ENCODE peak calls at places on chromosomes 7 and 10, in eight cellular contexts. J is A549, B is uterus, U is GM13976, X is lung, W is PC-3, T is fibroblast of villous mesenchyme, C is left ventricle myocardium inferior. H is an unnamed sample.

GRCh38 chr7:70694357-70694908 is 437.5 kb upstream of the GALNT17 start:
- DNase-seq in J (peak), B (peak), U (peak), X (peak), W (no peak), T (peak), C (peak), H (peak)

GRCh38 chr7:537911-538634 is 18.4 kb upstream of the PDGFA start:
- DNase-seq in J (peak), B (peak), U (no peak), X (peak), W (peak), T (peak), C (peak), H (no peak)

GRCh38 chr7:19772858-19773337 is 519 bp downstream of the TMEM196 start:
- DNase-seq in J (peak), B (peak), U (peak), X (no peak), W (peak), T (peak), C (no peak), H (no peak)

GRCh38 chr7:55249332-55249731 is 115.8 kb upstream of the LANCL2 start:
- DNase-seq in J (no peak), B (no peak), U (no peak), X (peak), W (no peak), T (peak), C (no peak), H (no peak)

GRCh38 chr7:87317691-87318245 is 27.7 kb upstream of the CROT start:
- DNase-seq in J (no peak), B (no peak), U (no peak), X (no peak), W (no peak), T (no peak), C (no peak), H (no peak)

GRCh38 chr10:3749597-3750351 is 35.2 kb downstream of the KLF6 start:
- DNase-seq in J (no peak), B (peak), U (peak), X (no peak), W (no peak), T (peak), C (peak), H (no peak)

GRCh38 chr10:132027423-132027983 is 38.2 kb upstream of the JAKMIP3 start:
- DNase-seq in J (no peak), B (no peak), U (no peak), X (no peak), W (peak), T (peak), C (no peak), H (no peak)

GRCh38 chr10:8138471-8138870 is 84.0 kb downstream of the GATA3 start:
- DNase-seq in J (no peak), B (no peak), U (no peak), X (no peak), W (peak), T (no peak), C (no peak), H (no peak)

GRCh38 chr7:44383566-44383965 is 58.2 kb upstream of the CAMK2B start:
- DNase-seq in J (no peak), B (no peak), U (no peak), X (no peak), W (peak), T (peak), C (no peak), H (no peak)

GRCh38 chr7:156220701-156221100 is 408.4 kb upstream of the SHH start:
- DNase-seq in J (no peak), B (no peak), U (no peak), X (no peak), W (no peak), T (no peak), C (no peak), H (no peak)

GRCh38 chr10:62885656-62886461 is 69.7 kb upstream of the EGR2 start:
- DNase-seq in J (peak), B (no peak), U (no peak), X (no peak), W (peak), T (peak), C (no peak), H (no peak)

GRCh38 chr7:4729266-4729665 is 46.2 kb upstream of the AP5Z1 start:
- DNase-seq in J (no peak), B (no peak), U (no peak), X (no peak), W (no peak), T (no peak), C (no peak), H (no peak)

GRCh38 chr7:51029586-51030230 is 247.0 kb upstream of the GRB10 start:
- DNase-seq in J (no peak), B (no peak), U (no peak), X (no peak), W (peak), T (peak), C (no peak), H (no peak)

GRCh38 chr10:119395287-119396007 is 147.1 kb downstream of the RGS10 start:
- DNase-seq in J (no peak), B (no peak), U (peak), X (peak), W (no peak), T (peak), C (peak), H (no peak)

GRCh38 chr10:95287281-95287680 is 3.5 kb downstream of the PDLIM1 start:
- DNase-seq in J (no peak), B (no peak), U (no peak), X (no peak), W (no peak), T (peak), C (no peak), H (no peak)

GRCh38 chr10:88542522-88542921 is 40.6 kb downstream of the RNLS start:
- DNase-seq in J (no peak), B (peak), U (no peak), X (no peak), W (no peak), T (no peak), C (no peak), H (no peak)

GRCh38 chr7:78173192-78173591 is 374.6 kb downstream of the PHTF2 start:
- DNase-seq in J (no peak), B (no peak), U (no peak), X (no peak), W (no peak), T (no peak), C (no peak), H (no peak)

GRCh38 chr7:19116121-19117080 is 1.0 kb downstream of the TWIST1 start:
- DNase-seq in J (peak), B (peak), U (no peak), X (no peak), W (peak), T (peak), C (no peak), H (peak)

GRCh38 chr7:98628916-98629525 is 11.9 kb downstream of the NPTX2 start:
- DNase-seq in J (no peak), B (no peak), U (no peak), X (no peak), W (peak), T (no peak), C (no peak), H (no peak)

GRCh38 chr7:138904122-138904435 is 77.1 kb downstream of the KIAA1549 start:
- DNase-seq in J (no peak), B (no peak), U (no peak), X (no peak), W (no peak), T (no peak), C (no peak), H (no peak)

GRCh38 chr10:124680675-124681074 is 63.5 kb downstream of the FAM53B start:
- DNase-seq in J (no peak), B (no peak), U (no peak), X (peak), W (no peak), T (peak), C (peak), H (no peak)

GRCh38 chr7:128830231-128831177 is at the start of gene FLNC:
- DNase-seq in J (no peak), B (peak), U (peak), X (no peak), W (peak), T (peak), C (peak), H (no peak)

GRCh38 chr7:39105720-39106119 is 128.0 kb downstream of the POU6F2 start:
- DNase-seq in J (no peak), B (no peak), U (no peak), X (no peak), W (no peak), T (no peak), C (no peak), H (no peak)

GRCh38 chr7:106418526-106418925 is 133.7 kb upstream of the NAMPT start:
- DNase-seq in J (no peak), B (no peak), U (no peak), X (no peak), W (no peak), T (peak), C (no peak), H (no peak)

GRCh38 chr7:130087364-130087763 is 17.0 kb downstream of the KLHDC10 start:
- DNase-seq in J (no peak), B (no peak), U (no peak), X (no peak), W (no peak), T (no peak), C (no peak), H (no peak)

GRCh38 chr10:125265579-125265955 is 105.2 kb upstream of the CTBP2 start:
- DNase-seq in J (no peak), B (no peak), U (no peak), X (no peak), W (peak), T (no peak), C (no peak), H (no peak)

GRCh38 chr7:154777023-154777422 is 225.9 kb downstream of the PAXIP1 start:
- DNase-seq in J (peak), B (no peak), U (no peak), X (no peak), W (no peak), T (no peak), C (no peak), H (no peak)

GRCh38 chr10:18308600-18308999 is 168.4 kb downstream of the CACNB2 start:
- DNase-seq in J (no peak), B (no peak), U (no peak), X (no peak), W (no peak), T (no peak), C (peak), H (no peak)

GRCh38 chr7:158487546-158488224 is 99.9 kb downstream of the PTPRN2 start:
- DNase-seq in J (no peak), B (no peak), U (no peak), X (no peak), W (no peak), T (no peak), C (no peak), H (no peak)

GRCh38 chr7:37039131-37039719 is 314.9 kb upstream of the AOAH start:
- DNase-seq in J (no peak), B (no peak), U (no peak), X (no peak), W (no peak), T (no peak), C (no peak), H (no peak)

GRCh38 chr7:10974717-10975032 is 1.0 kb downstream of the PHF14 start:
- DNase-seq in J (no peak), B (no peak), U (no peak), X (no peak), W (no peak), T (no peak), C (no peak), H (no peak)

GRCh38 chr7:14835399-14835798 is 67.2 kb downstream of the DGKB start:
- DNase-seq in J (no peak), B (no peak), U (no peak), X (no peak), W (no peak), T (no peak), C (no peak), H (no peak)

GRCh38 chr10:117345143-117345542 is 30.1 kb downstream of the PDZD8 start:
- DNase-seq in J (peak), B (no peak), U (no peak), X (no peak), W (no peak), T (no peak), C (no peak), H (no peak)

GRCh38 chr10:115141254-115141653 is 48.1 kb downstream of the ATRNL1 start:
- DNase-seq in J (peak), B (no peak), U (peak), X (no peak), W (no peak), T (peak), C (no peak), H (no peak)

DNA sequence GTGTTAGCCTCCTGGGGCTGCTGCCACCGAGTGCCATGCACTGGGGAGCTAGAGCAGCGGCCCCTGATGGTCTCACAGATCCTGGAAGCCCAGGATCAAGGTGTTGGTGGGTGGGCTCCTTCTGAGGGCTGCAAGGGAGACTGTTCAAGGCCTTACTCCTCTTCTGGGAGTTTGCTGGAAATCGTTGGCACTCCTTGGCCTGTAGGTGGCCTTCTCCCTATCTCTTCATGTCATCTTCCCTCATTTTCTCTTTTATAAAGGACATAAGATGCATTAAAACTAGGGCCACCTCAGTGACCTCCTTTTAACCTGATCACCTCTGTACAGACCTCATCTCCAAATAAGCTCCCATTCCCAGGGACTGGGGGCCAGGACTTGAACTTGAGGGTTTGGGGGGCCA is 27.0 kb upstream of the ZNF862 start:
- DNase-seq in J (peak), B (no peak), U (no peak), X (no peak), W (no peak), T (no peak), C (no peak), H (no peak)
- TF ChIP-seq CTCF in J (peak), B (no peak), U (no peak), X (no peak), W (peak), T (peak), C (no peak), H (peak)

GRCh38 chr10:59227136-59227673 is 50.8 kb downstream of the PHYHIPL start:
- DNase-seq in J (peak), B (no peak), U (no peak), X (no peak), W (peak), T (no peak), C (no peak), H (no peak)
- TF ChIP-seq CTCF in J (peak), B (no peak), U (no peak), X (no peak), W (peak), T (no peak), C (no peak), H (no peak)

DNA sequence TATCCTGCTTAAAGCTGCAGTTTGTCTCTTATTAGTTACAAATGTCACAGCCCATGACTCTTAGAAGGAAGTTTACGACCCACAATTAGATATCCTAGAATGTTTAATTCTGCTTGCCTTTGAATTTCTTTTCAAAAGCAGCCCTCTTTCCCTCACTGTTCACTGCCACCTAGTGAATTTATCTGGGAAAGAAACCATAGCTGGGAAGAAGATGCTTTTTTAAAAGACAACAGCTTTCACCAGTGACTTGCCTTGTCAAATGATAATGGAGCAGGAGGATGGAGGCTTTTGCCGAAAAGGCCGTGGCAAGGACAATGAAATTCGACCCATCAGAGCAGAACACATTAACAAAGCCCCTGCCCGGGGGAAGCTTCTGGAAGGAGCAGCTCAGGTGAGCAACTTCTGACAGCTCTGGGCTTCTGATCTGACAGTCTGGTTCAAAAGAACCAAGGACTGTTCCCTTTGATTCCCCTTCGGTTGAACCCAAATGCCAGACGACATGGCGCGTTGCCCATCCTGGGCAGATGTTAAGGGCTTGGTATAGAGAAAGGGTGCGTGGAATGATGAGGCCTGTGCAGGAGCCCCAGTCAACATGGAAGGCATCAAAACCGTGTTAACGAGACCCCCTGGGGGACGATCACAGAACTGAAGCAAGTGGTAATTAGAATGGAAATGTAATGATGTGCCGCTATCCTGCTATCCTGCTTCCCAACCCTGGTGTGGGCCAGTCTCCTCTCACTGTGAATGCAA is 236.8 kb downstream of the FRMD4A start:
- DNase-seq in J (peak), B (no peak), U (peak), X (no peak), W (peak), T (peak), C (no peak), H (no peak)
- TF ChIP-seq CTCF in J (peak), B (peak), U (no peak), X (no peak), W (peak), T (peak), C (peak), H (no peak)

GRCh38 chr7:108660465-108660864 is 90.8 kb downstream of the DNAJB9 start:
- DNase-seq in J (no peak), B (no peak), U (no peak), X (no peak), W (peak), T (peak), C (no peak), H (no peak)
- TF ChIP-seq CTCF in J (peak), B (no peak), U (no peak), X (no peak), W (peak), T (peak), C (no peak), H (no peak)

GRCh38 chr10:90787906-90788491 is 69.8 kb downstream of the HTR7 start:
- DNase-seq in J (peak), B (no peak), U (no peak), X (no peak), W (peak), T (peak), C (no peak), H (no peak)
- TF ChIP-seq CTCF in J (peak), B (peak), U (peak), X (peak), W (peak), T (peak), C (peak), H (peak)

GRCh38 chr10:91294134-91294906 is 73.9 kb downstream of the PCGF5 start:
- DNase-seq in J (no peak), B (no peak), U (no peak), X (no peak), W (no peak), T (no peak), C (no peak), H (no peak)

GRCh38 chr10:91295346-91295745 is 74.9 kb downstream of the PCGF5 start:
- DNase-seq in J (no peak), B (no peak), U (no peak), X (no peak), W (no peak), T (no peak), C (no peak), H (no peak)

GRCh38 chr10:91296471-91296870 is 76.0 kb downstream of the PCGF5 start:
- DNase-seq in J (peak), B (no peak), U (peak), X (no peak), W (peak), T (peak), C (no peak), H (no peak)

GRCh38 chr10:91298224-91298862 is 77.9 kb downstream of the PCGF5 start:
- DNase-seq in J (peak), B (peak), U (peak), X (peak), W (peak), T (peak), C (peak), H (peak)

GRCh38 chr10:91300011-91300575 is 79.6 kb downstream of the PCGF5 start:
- DNase-seq in J (no peak), B (no peak), U (no peak), X (no peak), W (peak), T (no peak), C (no peak), H (no peak)
- TF ChIP-seq CTCF in J (no peak), B (no peak), U (no peak), X (no peak), W (no peak), T (no peak), C (no peak), H (no peak)

DNA sequence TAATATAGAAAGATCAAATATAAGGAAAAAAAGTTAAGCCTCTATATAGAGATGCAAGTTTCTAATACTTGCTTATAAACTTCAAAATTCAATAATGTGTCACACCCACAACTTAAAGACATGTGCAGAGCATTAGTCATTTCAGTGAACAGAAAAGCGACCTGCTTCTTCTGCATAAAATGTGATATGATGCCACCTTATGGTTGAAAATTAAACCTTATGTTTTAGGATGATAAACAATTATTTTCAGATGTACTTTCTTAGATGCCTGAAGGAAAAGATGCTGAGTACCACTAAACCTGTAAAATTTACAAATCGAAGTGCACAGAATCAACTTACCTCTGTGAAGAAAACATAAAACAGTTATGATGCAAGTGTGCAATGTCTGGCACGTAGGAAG is 96.0 kb downstream of the MTERF1 start:
- DNase-seq in J (peak), B (no peak), U (no peak), X (no peak), W (peak), T (peak), C (no peak), H (no peak)
- TF ChIP-seq CTCF in J (peak), B (peak), U (no peak), X (no peak), W (peak), T (peak), C (peak), H (peak)

GRCh38 chr7:149071641-149072437 is 18.7 kb downstream of the ZNF786 start:
- DNase-seq in J (peak), B (no peak), U (no peak), X (peak), W (no peak), T (peak), C (peak), H (no peak)
- TF ChIP-seq CTCF in J (peak), B (no peak), U (no peak), X (no peak), W (no peak), T (peak), C (peak), H (no peak)

GRCh38 chr10:92848441-92849233 is at the start of gene EXOC6:
- DNase-seq in J (peak), B (peak), U (peak), X (peak), W (peak), T (peak), C (peak), H (peak)
- TF ChIP-seq CTCF in J (peak), B (no peak), U (no peak), X (no peak), W (peak), T (no peak), C (peak), H (no peak)

DNA sequence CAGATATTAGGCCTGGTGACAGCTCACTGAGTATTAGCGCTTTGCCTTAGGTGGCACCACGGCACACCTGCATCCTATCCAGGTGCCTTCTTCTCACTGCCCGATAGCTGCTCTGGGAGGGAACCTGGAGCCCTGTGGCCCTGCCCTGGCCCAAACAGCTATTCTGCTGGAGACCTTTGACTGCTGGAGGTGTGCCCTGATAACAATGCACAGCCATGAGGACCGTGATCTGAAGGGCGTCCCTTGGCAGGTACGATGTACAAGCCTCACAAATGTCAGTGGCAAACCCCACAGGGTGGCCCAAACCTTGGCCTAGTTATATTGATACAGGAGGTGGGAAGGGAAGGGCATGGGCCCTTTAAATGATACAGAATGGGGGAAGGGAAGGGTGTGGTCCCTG is 259.5 kb downstream of the GRID1 start:
- DNase-seq in J (no peak), B (no peak), U (no peak), X (no peak), W (no peak), T (no peak), C (no peak), H (no peak)
- TF ChIP-seq CTCF in J (no peak), B (no peak), U (no peak), X (no peak), W (no peak), T (no peak), C (no peak), H (no peak)